ENCODE peak calls at places on chromosome 22, in four cellular contexts. Z, A, Q and S are unnamed samples. For H3K36me3 and H3K27me3, the result is how much of the 10 kb centered on the place peaks cover.

GRCh38 chr22:43546186-43546585 is 134.4 kb downstream of the MPPED1 start:
- DNase-seq in Z (no peak), A (no peak), Q (no peak), S (no peak)

GRCh38 chr22:22720201-22720723 is 75.8 kb downstream of the GGTLC2 start:
- DNase-seq in Z (peak), A (no peak), Q (peak), S (peak)

GRCh38 chr22:44000123-44000522 is 24.0 kb upstream of the PARVB start:
- DNase-seq in Z (no peak), A (peak), Q (no peak), S (no peak)

GRCh38 chr22:49672013-49672516 is 155.6 kb downstream of the BRD1 start:
- DNase-seq in Z (no peak), A (no peak), Q (no peak), S (peak)

GRCh38 chr22:20019661-20020532 is 1.0 kb upstream of the TANGO2 start:
- DNase-seq in Z (peak), A (no peak), Q (no peak), S (no peak)

GRCh38 chr22:36149464-36149863 is 11.1 kb downstream of the APOL3 start:
- DNase-seq in Z (no peak), A (no peak), Q (no peak), S (no peak)

GRCh38 chr22:36658900-36659299 is 44.7 kb downstream of the CACNG2 start:
- DNase-seq in Z (no peak), A (no peak), Q (no peak), S (no peak)

GRCh38 chr22:36544107-36544620 is 15.2 kb upstream of the EIF3D start:
- DNase-seq in Z (no peak), A (no peak), Q (no peak), S (no peak)

GRCh38 chr22:19721486-19722172 is 1.7 kb upstream of the GP1BB start:
- DNase-seq in Z (no peak), A (no peak), Q (peak), S (peak)

GRCh38 chr22:34111210-34111824 is 191.0 kb upstream of the LARGE1 start:
- DNase-seq in Z (no peak), A (no peak), Q (peak), S (peak)

GRCh38 chr22:39535831-39536449 is 3.4 kb upstream of the RPS19BP1 start:
- DNase-seq in Z (no peak), A (no peak), Q (no peak), S (no peak)

GRCh38 chr22:39534591-39535301 is 2.2 kb upstream of the RPS19BP1 start:
- DNase-seq in Z (peak), A (peak), Q (peak), S (peak)

GRCh38 chr22:39535302-39535805 is 2.8 kb upstream of the RPS19BP1 start:
- DNase-seq in Z (no peak), A (no peak), Q (peak), S (peak)

GRCh38 chr22:39536711-39537110 is 4.2 kb upstream of the RPS19BP1 start:
- DNase-seq in Z (no peak), A (no peak), Q (no peak), S (no peak)

GRCh38 chr22:39537981-39538380 is 5.4 kb upstream of the RPS19BP1 start:
- DNase-seq in Z (no peak), A (no peak), Q (no peak), S (peak)
- H3K4me3 ChIP-seq in Z (no peak), A (no peak), Q (no peak), S (no peak)

DNA sequence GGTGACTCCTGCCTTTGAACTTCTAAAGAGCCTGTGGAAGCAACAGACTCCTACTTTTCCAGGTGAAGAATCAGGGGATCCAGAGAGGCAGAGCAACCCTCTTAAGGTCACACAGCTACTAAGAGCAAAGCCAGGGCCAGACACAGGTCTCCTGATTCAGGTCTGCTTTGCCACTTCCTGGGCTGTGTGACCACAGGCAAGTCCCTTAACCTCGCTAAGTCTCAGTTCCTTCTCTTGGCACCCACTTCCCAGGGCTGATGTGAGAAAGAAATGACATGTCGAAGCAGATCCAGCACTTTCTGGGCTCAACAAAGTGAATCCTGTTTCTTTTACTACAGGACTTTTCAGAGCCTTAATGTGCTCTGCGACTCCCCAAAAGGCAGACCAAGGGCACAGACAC is 30.2 kb downstream of the UQCR10 start:
- DNase-seq in Z (no peak), A (no peak), Q (no peak), S (no peak)
- H3K36me3 ChIP-seq in Z (half or more), A (half or more), Q (under half), S (under half)

GRCh38 chr22:47786650-47787290 is 1024.3 kb downstream of the TBC1D22A start:
- DNase-seq in Z (no peak), A (no peak), Q (no peak), S (no peak)

GRCh38 chr22:47784991-47785390 is 1022.5 kb downstream of the TBC1D22A start:
- DNase-seq in Z (no peak), A (no peak), Q (no peak), S (no peak)

GRCh38 chr22:47788461-47788860 is 1026.0 kb downstream of the TBC1D22A start:
- DNase-seq in Z (no peak), A (no peak), Q (no peak), S (no peak)

GRCh38 chr22:47784367-47784983 is 1022.0 kb downstream of the TBC1D22A start:
- DNase-seq in Z (no peak), A (no peak), Q (no peak), S (no peak)

DNA sequence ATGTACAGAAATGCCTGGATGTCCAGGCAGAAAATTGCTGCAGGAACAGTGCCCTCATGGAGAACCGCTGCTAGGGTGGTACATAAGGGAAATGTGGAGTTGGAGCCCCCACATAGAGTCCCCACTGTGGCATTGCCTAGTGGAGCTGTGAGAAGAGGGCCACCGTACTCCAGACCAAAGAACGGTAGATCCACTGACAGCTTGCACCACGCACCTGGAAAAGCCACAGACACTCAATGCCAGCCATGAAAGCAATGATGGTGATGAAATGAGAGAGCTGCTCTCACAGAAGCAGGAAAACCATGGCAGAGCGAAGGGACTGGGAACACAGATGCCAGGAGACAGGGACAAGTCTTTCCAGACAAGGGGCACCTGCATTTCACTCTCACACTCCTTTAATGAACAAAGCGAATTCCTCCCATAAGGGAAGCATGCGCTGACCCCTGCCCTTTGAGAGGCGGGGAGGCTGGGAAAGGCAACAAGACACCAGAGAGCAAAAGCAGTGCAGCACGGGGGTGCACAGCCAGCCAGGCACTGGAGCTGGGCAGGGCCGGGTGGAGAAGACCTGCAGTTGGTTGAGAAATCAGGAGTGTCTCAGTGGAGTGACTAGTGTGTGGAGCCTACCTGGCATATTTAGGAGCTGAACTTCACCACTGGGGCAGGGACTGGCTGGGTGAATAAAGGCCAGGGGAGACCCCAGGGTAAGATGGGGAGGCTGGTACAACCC is 1025.2 kb downstream of the TBC1D22A start:
- DNase-seq in Z (no peak), A (no peak), Q (no peak), S (no peak)
- H3K27me3 ChIP-seq in Z (under half), A (under half), Q (under half), S (under half)

GRCh38 chr22:24951942-24952836 is at the start of gene KIAA1671:
- DNase-seq in Z (peak), A (peak), Q (peak), S (peak)

GRCh38 chr22:24947881-24948280 is 1.4 kb upstream of the LHFPL7 start:
- DNase-seq in Z (no peak), A (no peak), Q (peak), S (no peak)

GRCh38 chr22:24948356-24949202 is 2.1 kb upstream of the LHFPL7 start:
- DNase-seq in Z (no peak), A (no peak), Q (peak), S (peak)

GRCh38 chr22:24952837-24953293 is 349 bp downstream of the KIAA1671 start:
- DNase-seq in Z (peak), A (peak), Q (peak), S (peak)

GRCh38 chr22:24950272-24950902 is 2.1 kb upstream of the KIAA1671 start:
- DNase-seq in Z (no peak), A (no peak), Q (peak), S (peak)
- H3K4me3 ChIP-seq in Z (peak), A (no peak), Q (peak), S (peak)